ENCODE peak calls at places on chromosomes 16 and 17, in five cellular contexts. P is AG09309, M is OCI-LY7, L is fibroblast of pulmonary artery, U is stomach. F is an unnamed sample.

GRCh38 chr16:15777533-15778203 is 79.2 kb downstream of the MYH11 start:
- DNase-seq in P (no peak), M (peak; percentile 86), L (peak; percentile 74), U (no peak), F (no peak)

GRCh38 chr16:29943846-29944669 is 17.8 kb upstream of the TMEM219 start:
- DNase-seq in P (peak; percentile 97), M (no peak), L (peak; percentile 98), U (peak; percentile 41), F (no peak)

GRCh38 chr16:50259334-50260205 is 6.8 kb upstream of the ADCY7 start:
- DNase-seq in P (no peak), M (no peak), L (peak; percentile 35), U (peak; percentile 26), F (no peak)

GRCh38 chr17:18933102-18934058 is 18.6 kb upstream of the SLC5A10 start:
- DNase-seq in P (no peak), M (no peak), L (no peak), U (no peak), F (no peak)

GRCh38 chr16:64499211-64499610 is 622.7 kb downstream of the CDH11 start:
- DNase-seq in P (no peak), M (no peak), L (no peak), U (no peak), F (no peak)

GRCh38 chr17:11144358-11145233 is 96.4 kb upstream of the SHISA6 start:
- DNase-seq in P (no peak), M (peak; percentile 12), L (peak; percentile 44), U (peak; percentile 68), F (peak; percentile 23)

GRCh38 chr16:51409001-51409675 is 258.1 kb upstream of the SALL1 start:
- DNase-seq in P (peak; percentile 10), M (no peak), L (peak; percentile 21), U (no peak), F (no peak)

GRCh38 chr17:79935197-79935844 is 96.1 kb upstream of the CBX4 start:
- DNase-seq in P (no peak), M (no peak), L (no peak), U (no peak), F (no peak)

GRCh38 chr16:67959520-67959919 is 8.9 kb downstream of the SLC12A4 start:
- DNase-seq in P (no peak), M (no peak), L (peak; percentile 53), U (no peak), F (no peak)

GRCh38 chr17:45841883-45842525 is 2.7 kb upstream of the SPPL2C start:
- DNase-seq in P (no peak), M (no peak), L (no peak), U (no peak), F (no peak)

GRCh38 chr17:63405020-63405419 is 41.1 kb downstream of the CYB561 start:
- DNase-seq in P (no peak), M (no peak), L (no peak), U (no peak), F (no peak)

GRCh38 chr17:81489986-81490598 is 22.5 kb downstream of the ACTG1 start:
- DNase-seq in P (no peak), M (no peak), L (no peak), U (no peak), F (no peak)

GRCh38 chr17:48045270-48046001 is 2.7 kb upstream of the NFE2L1 start:
- DNase-seq in P (no peak), M (no peak), L (peak; percentile 17), U (no peak), F (no peak)

GRCh38 chr16:68091604-68092261 is 6.6 kb downstream of the NFATC3 start:
- DNase-seq in P (no peak), M (no peak), L (peak; percentile 78), U (no peak), F (no peak)

GRCh38 chr16:8044796-8045195 is 545.5 kb downstream of the TMEM114 start:
- DNase-seq in P (no peak), M (no peak), L (no peak), U (no peak), F (no peak)

GRCh38 chr16:88613911-88614817 is 24.2 kb upstream of the IL17C start:
- DNase-seq in P (no peak), M (no peak), L (no peak), U (no peak), F (no peak)
- TF ChIP-seq CTCF in P (no peak), M (no peak), L (no peak), U (no peak), F (no peak)

GRCh38 chr16:3264137-3265036 is 8.0 kb upstream of the MEFV start:
- DNase-seq in P (peak; percentile 91), M (peak; percentile 99), L (peak; percentile 98), U (peak; percentile 95), F (peak; percentile 96)
- TF ChIP-seq CTCF in P (peak; percentile 43), M (peak; percentile 54), L (peak; percentile 11), U (no peak), F (peak; percentile 50)

DNA sequence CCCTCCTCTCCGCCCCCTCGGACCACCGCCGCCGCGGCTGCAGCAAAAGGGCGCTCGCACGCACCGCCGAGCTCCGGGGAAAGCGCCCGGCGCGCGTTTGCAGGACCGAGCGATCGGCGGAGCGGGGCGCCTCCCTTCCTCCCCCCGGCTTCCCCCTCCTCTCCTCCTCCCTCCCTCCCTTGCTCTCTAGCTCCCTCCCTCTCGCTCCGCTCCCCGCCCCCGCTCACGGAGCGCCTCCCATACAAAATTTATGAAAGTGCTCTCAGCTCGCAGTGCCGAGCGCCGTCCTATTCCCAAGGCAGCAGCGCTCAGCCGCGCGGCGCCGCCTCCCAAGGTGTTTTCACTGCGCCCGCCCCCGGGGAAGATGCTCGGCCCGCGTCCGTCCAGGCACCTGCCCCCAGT is at the start of gene RTN4RL1:
- DNase-seq in P (no peak), M (peak; percentile 22), L (peak; percentile 32), U (peak; percentile 66), F (no peak)
- TF ChIP-seq CTCF in P (peak; percentile 8), M (no peak), L (no peak), U (no peak), F (no peak)

GRCh38 chr17:75980188-75981018 is 1.4 kb downstream of the TEN1 start:
- DNase-seq in P (no peak), M (no peak), L (no peak), U (no peak), F (no peak)

GRCh38 chr17:75976175-75976848 is 2.7 kb downstream of the ACOX1 start:
- DNase-seq in P (no peak), M (no peak), L (no peak), U (no peak), F (no peak)

GRCh38 chr17:75979705-75980187 is 706 bp downstream of the TEN1 start:
- DNase-seq in P (no peak), M (no peak), L (no peak), U (no peak), F (no peak)

GRCh38 chr17:75981019-75981615 is 2.1 kb downstream of the TEN1 start:
- DNase-seq in P (no peak), M (no peak), L (no peak), U (no peak), F (no peak)

GRCh38 chr17:75978938-75979704 is at the start of the genes ACOX1 and TEN1:
- DNase-seq in P (peak; percentile 87), M (peak; percentile 99), L (peak; percentile 97), U (peak; percentile 97), F (peak; percentile 94)
- TF ChIP-seq CTCF in P (no peak), M (peak; percentile 66), L (no peak), U (no peak), F (peak; percentile 54)

GRCh38 chr17:28878981-28879380 is 18.6 kb downstream of the FLOT2 start:
- DNase-seq in P (no peak), M (peak; percentile 68), L (peak; percentile 58), U (peak; percentile 35), F (no peak)
- TF ChIP-seq CTCF in P (peak; percentile 48), M (peak; percentile 66), L (peak; percentile 51), U (no peak), F (peak; percentile 57)

DNA sequence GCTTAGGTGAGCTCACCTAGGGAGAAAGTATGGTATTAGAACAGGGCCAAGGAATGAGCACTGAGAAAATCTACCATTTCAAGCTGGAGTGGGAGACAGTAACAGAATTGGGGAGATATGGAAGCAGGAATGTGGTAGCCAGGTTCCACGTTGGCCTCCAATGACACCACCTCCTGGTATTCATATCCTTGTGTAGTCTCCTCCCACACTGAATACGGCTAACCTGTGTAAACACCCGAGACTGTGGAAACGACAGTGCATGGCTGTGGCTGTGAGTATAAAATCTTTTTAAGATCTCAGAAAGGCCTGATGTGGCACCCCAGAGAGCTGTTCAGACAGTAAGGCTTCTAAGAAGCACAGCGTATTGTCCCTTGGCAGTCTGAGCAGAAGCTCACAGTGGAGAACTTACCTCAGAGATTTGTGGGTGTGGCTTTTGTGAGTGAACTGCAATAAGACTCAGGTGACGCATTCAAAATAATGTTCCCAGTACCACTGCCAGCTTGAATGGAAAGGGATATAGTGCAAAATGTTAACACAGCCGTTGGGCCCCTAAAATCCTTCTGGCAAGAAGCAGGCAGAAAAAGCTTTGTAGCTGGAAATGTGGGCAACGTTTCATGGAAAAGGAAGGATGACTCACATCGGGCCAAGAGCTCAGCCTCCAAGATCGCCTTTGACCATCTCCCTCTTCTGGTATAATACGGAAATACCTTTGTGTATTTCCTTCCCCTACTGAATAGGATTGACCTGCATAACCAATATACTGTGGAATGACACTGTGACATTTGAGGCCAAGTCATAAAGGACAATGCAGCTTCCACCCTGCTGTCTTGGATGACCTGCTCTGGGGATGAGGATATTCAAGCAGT is 14.4 kb downstream of the SDR42E1 start:
- DNase-seq in P (peak; percentile 40), M (peak; percentile 18), L (peak; percentile 66), U (no peak), F (no peak)
- TF ChIP-seq CTCF in P (peak; percentile 41), M (peak; percentile 38), L (peak; percentile 37), U (no peak), F (peak; percentile 41)

DNA sequence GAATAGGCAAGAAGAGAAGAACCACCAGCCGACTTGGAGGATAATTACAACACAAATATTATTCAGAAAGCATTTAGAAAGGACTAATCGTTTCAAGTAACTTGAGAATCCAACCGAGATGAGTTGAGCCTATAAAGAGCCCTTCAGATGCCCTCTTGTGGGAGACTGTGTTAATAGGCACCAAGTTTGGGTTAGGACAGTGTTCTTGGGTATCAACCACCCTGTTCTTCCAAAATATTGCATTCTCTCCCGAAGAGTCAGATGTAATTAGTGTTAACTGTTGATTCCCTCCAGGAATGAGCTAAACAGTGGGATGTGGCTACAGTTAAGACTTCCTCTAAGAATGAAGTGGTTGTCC is 87.8 kb upstream of the NOL11 start:
- DNase-seq in P (peak; percentile 62), M (peak; percentile 46), L (peak; percentile 84), U (no peak), F (no peak)
- TF ChIP-seq CTCF in P (peak; percentile 70), M (peak; percentile 67), L (peak; percentile 66), U (no peak), F (peak; percentile 27)

DNA sequence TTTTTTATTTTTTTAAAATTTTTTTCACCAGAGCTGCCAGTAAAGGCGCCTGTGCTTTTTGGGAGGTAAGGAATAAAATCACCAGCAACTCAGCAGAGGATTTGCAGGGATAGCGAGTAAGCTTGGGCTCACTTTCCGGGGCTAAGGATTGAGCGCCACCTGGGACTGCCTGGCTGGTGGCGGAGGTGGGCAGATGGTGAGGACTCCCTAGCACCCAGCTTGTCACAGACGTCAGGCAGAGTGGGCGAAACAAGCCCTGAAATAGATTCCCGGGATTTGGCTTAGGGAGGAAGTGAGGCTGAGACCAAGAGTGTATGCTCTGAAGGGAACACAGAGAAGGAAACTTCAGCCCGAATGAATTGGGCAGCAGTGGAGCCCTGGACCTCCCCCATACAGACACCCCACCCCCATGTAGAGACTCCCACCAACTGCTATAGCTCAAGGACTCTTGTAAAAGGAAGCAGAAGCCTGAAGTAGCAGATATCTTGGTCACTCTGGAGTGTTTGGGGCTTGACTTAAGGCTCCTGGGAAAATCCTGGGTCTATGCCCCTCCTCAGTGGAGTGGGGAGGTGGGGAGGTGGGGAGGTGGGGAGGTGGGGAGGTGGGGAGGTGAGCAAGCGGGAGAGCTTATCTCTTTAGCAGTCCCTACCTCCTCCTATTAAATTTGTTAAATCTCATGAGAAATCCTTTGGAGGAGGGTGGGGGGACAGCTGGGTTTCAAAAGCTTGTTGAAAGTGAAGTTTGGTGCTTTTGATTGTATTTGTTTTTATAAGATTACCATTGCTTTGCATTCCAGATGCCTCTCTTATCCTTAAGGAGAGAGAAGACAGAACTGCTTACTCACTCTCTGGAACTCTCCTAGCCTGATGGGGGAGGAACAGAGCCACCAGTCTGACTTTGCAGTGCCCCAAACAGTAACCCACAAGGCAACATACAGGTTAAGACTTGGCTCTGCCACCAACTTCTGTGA is 8.2 kb downstream of the ARL4D start:
- DNase-seq in P (no peak), M (no peak), L (peak; percentile 73), U (no peak), F (no peak)
- TF ChIP-seq CTCF in P (no peak), M (no peak), L (no peak), U (no peak), F (no peak)

F was measured in neural crest cell.